ENCODE peak calls at places on chromosomes 7 and 10, in six cellular contexts. I, W, B, G, T and N are unnamed samples.
A peak's percentile ranks its signal among the peaks of the same experiment; 100 is the strongest.

GRCh38 chr10:52466464-52466863 is 152.4 kb downstream of the DKK1 start:
- DNase-seq in B (no peak), W (no peak), T (no peak), G (no peak), I (peak; percentile 91), N (no peak)

GRCh38 chr10:130226012-130226411 is 89.8 kb downstream of the GLRX3 start:
- DNase-seq in W (no peak), I (no peak), T (no peak), B (no peak), G (no peak), N (no peak)

GRCh38 chr10:68406111-68406814 is 814 bp downstream of the RUFY2 start:
- DNase-seq in B (peak; percentile 56), W (peak; percentile 29), T (peak; percentile 48), I (peak; percentile 73), G (no peak), N (peak; percentile 2)

GRCh38 chr7:140654109-140654387 is 13.4 kb upstream of the DENND2A start:
- DNase-seq in T (no peak), I (no peak), W (no peak), B (no peak), G (no peak), N (no peak)

GRCh38 chr7:107958764-107959526 is 44.0 kb downstream of the LAMB1 start:
- DNase-seq in W (no peak), I (no peak), G (no peak), B (no peak), T (no peak), N (no peak)

GRCh38 chr10:89582022-89582421 is 46.6 kb upstream of the SLC16A12 start:
- DNase-seq in W (no peak), T (no peak), I (no peak), G (no peak), B (no peak), N (no peak)

GRCh38 chr10:95407546-95407945 is 116.7 kb upstream of the PDLIM1 start:
- DNase-seq in B (no peak), I (no peak), W (no peak), T (no peak), G (no peak), N (no peak)

GRCh38 chr10:98339790-98340189 is 71.8 kb upstream of the LOXL4 start:
- DNase-seq in G (no peak), B (no peak), T (no peak), W (no peak), I (no peak), N (no peak)

GRCh38 chr10:97411411-97411810 is 10.3 kb upstream of the RRP12 start:
- DNase-seq in B (no peak), T (no peak), W (no peak), G (no peak), I (no peak), N (no peak)

GRCh38 chr10:1432161-1432560 is 305.2 kb downstream of the ADARB2 start:
- DNase-seq in W (no peak), B (no peak), T (no peak), G (no peak), I (peak; percentile 10), N (no peak)

GRCh38 chr10:29811751-29812427 is 177.1 kb upstream of the SVIL start:
- DNase-seq in T (peak; percentile 15), I (peak; percentile 79), W (no peak), B (no peak), G (peak; percentile 55), N (peak; percentile 95)

GRCh38 chr7:29299986-29300609 is 105.5 kb downstream of the CHN2 start:
- DNase-seq in G (no peak), W (no peak), T (no peak), B (no peak), I (peak; percentile 43), N (no peak)

GRCh38 chr10:75910032-75910431 is 478.6 kb downstream of the LRMDA start:
- DNase-seq in W (no peak), G (no peak), I (peak; percentile 90), B (no peak), T (no peak), N (no peak)

GRCh38 chr7:77752016-77752415 is 46.2 kb downstream of the TMEM60 start:
- DNase-seq in W (peak; percentile 48), G (no peak), T (no peak), I (no peak), B (no peak), N (no peak)

GRCh38 chr7:25895792-25896171 is 256.2 kb upstream of the NFE2L3 start:
- DNase-seq in I (no peak), G (no peak), T (no peak), B (no peak), W (no peak), N (no peak)

GRCh38 chr10:116211682-116212081 is 61.3 kb downstream of the GFRA1 start:
- DNase-seq in B (no peak), T (no peak), W (no peak), I (no peak), G (no peak), N (peak; percentile 33)

GRCh38 chr7:74006451-74007259 is 21.3 kb upstream of the ELN start:
- DNase-seq in W (no peak), G (no peak), B (no peak), I (no peak), T (no peak), N (no peak)

GRCh38 chr7:27808626-27809025 is 68.7 kb downstream of the TAX1BP1 start:
- DNase-seq in T (no peak), W (no peak), G (peak; percentile 7), I (peak; percentile 28), B (no peak), N (peak; percentile 21)

GRCh38 chr10:69800109-69800508 is 1.6 kb upstream of the COL13A1 start:
- DNase-seq in B (no peak), I (peak; percentile 93), T (no peak), W (no peak), G (no peak), N (peak; percentile 57)

GRCh38 chr10:4740471-4740870 is 85.5 kb upstream of the AKR1E2 start:
- DNase-seq in B (no peak), G (no peak), W (no peak), I (no peak), T (no peak), N (no peak)

GRCh38 chr10:110643670-110644597 is at the start of gene RBM20:
- DNase-seq in T (peak; percentile 70), B (peak; percentile 35), W (peak; percentile 5), I (peak; percentile 11), G (no peak), N (no peak)

GRCh38 chr7:92715963-92716362 is 120.4 kb downstream of the CDK6 start:
- DNase-seq in W (no peak), G (no peak), T (no peak), I (no peak), B (no peak), N (no peak)

GRCh38 chr10:18505719-18506118 is 145.7 kb downstream of the NSUN6 start:
- DNase-seq in B (no peak), T (no peak), G (no peak), W (no peak), I (peak; percentile 22), N (no peak)

GRCh38 chr7:27134392-27134791 is 3.8 kb upstream of the HOXA4 start:
- DNase-seq in I (peak; percentile 89), G (no peak), W (no peak), T (no peak), B (no peak), N (peak; percentile 83)

GRCh38 chr7:156494960-156495359 is 145.6 kb upstream of the RNF32 start:
- DNase-seq in W (no peak), T (no peak), G (no peak), B (no peak), I (no peak), N (no peak)

GRCh38 chr7:157150825-157151412 is 12.2 kb downstream of the UBE3C start:
- DNase-seq in T (peak; percentile 44), B (no peak), I (no peak), W (no peak), G (no peak), N (no peak)

GRCh38 chr7:15557186-15557585 is 4.6 kb downstream of the AGMO start:
- DNase-seq in B (no peak), W (no peak), I (no peak), G (no peak), T (no peak), N (no peak)

GRCh38 chr7:94276797-94277196 is 117.9 kb upstream of the COL1A2 start:
- DNase-seq in G (no peak), B (no peak), I (peak; percentile 59), T (no peak), W (no peak), N (no peak)

GRCh38 chr10:56823849-56824248 is 462.8 kb upstream of the ZWINT start:
- DNase-seq in B (no peak), W (peak; percentile 3), T (no peak), I (peak; percentile 28), G (peak; percentile 0), N (no peak)

DNA sequence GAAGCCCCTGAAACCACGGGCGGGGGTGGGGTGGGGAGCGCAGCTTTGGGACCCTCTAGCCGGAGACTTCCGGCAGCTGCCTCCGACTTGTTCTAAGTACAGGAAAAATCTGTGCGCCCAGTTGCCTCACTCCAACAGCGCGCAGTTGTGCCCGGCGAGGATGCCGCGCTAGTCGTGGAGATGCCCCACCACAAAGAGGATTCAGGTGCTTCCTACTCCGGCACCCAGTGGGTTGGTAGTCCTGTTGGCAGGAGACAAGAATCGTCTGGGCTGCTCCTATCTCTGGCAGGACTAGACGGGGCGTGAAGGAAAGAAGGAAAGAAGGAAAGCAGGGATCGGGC is 461 bp upstream of the NPY start:
- DNase-seq in T (no peak), W (no peak), I (no peak), B (no peak), G (no peak), N (no peak)
- H3K4me3 ChIP-seq in T (peak overlapping the region; percentile 33), W (no peak overlapping the region), I (no peak overlapping the region), B (no peak overlapping the region), G (no peak overlapping the region), N (no peak overlapping the region)

DNA sequence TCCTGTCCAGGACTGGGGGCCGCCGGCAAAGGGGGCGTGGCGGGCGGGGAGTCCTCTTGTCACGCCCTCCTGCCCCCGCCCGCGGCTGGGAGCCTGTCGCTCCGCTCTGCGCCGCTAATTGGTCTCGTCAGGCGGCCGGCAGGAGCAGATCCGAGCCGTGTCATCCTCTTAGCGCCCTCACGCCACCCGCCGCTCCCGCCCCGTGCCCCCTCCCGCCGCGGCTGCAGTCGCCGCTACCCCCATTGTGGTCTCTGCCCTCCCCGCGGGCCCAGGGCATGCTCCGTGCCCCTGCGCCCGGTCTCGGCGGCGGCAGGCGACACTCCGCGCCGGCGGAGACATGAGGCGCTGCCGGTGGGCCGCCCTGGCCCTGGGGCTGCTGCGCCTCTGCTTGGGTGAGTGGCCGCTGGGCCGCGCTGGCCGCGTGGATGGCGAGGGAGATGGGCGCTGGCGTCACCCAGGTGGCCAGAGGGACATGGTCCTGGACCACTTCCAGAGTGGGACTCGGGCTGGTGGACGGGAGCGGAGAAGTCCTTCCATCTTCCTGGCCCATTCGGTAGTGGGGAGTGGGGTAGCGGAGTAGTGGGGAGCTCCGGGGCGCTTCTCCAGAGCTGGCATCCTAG is at the start of gene CDHR1:
- DNase-seq in I (no peak), T (peak; percentile 46), G (no peak), B (peak; percentile 41), W (no peak), N (no peak)
- H3K4me3 ChIP-seq in I (no peak within 1 kb of the TSS), T (peak within 1 kb of the TSS; percentile 66), G (peak within 1 kb of the TSS; percentile 18), B (peak within 1 kb of the TSS; percentile 52), W (no peak within 1 kb of the TSS), N (no peak within 1 kb of the TSS)

GRCh38 chr7:150420987-150421674 is 29.3 kb upstream of the GIMAP8 start:
- DNase-seq in W (peak; percentile 52), G (peak; percentile 71), B (peak; percentile 82), T (peak; percentile 80), I (peak; percentile 84), N (peak; percentile 27)
- H3K4me3 ChIP-seq in W (no peak overlapping the region), G (no peak overlapping the region), B (no peak overlapping the region), T (no peak overlapping the region), I (peak overlapping the region; percentile 29), N (no peak overlapping the region)

DNA sequence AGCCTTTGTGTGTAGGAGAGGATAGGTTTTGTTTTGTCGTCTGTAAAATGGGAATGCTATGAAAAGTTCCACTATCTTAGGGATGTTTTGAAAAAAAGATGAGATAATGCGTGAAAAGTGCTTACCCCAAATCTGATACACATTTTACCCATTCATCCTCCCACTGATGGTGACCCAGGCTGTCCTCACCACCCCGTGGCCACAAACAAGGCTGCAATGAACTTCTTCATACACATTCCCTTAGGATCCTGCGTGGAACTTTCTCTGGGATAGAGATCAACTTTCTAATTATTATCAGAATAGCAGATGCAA is 399 bp upstream of the OGDHL start:
- DNase-seq in B (no peak), G (no peak), W (no peak), I (no peak), T (no peak), N (no peak)
- H3K4me3 ChIP-seq in B (no peak overlapping the region), G (peak overlapping the region; percentile 45), W (peak overlapping the region; percentile 48), I (peak overlapping the region; percentile 62), T (peak overlapping the region; percentile 75), N (peak overlapping the region; percentile 57)